ENCODE peak calls at places on chromosomes 3 and 15, in seven cellular contexts. One of them, this sample, is unnamed.

GRCh38 chr15:27028836-27029482 is 58.0 kb downstream of the GABRG3 start:
- DNase-seq in AG04449: no peak
- DNase-seq in left ventricle myocardium inferior: no peak
- DNase-seq in fibroblast of lung: no peak
- DNase-seq in osteocyte: no peak
- DNase-seq in neural crest cell: no peak
- DNase-seq in bronchial epithelial cell: no peak
- DNase-seq in this sample: no peak

GRCh38 chr3:86537171-86537570 is 453.8 kb downstream of the VGLL3 start:
- DNase-seq in osteocyte: no peak
- DNase-seq in bronchial epithelial cell: no peak
- DNase-seq in AG04449: no peak
- DNase-seq in left ventricle myocardium inferior: no peak
- DNase-seq in neural crest cell: no peak
- DNase-seq in fibroblast of lung: no peak
- DNase-seq in this sample: no peak

GRCh38 chr3:126053513-126053912 is 30.4 kb downstream of the SLC41A3 start:
- DNase-seq in AG04449: no peak
- DNase-seq in bronchial epithelial cell: peak
- DNase-seq in left ventricle myocardium inferior: no peak
- DNase-seq in fibroblast of lung: no peak
- DNase-seq in osteocyte: peak
- DNase-seq in neural crest cell: no peak
- DNase-seq in this sample: no peak

GRCh38 chr3:66610548-66610909 is 109.7 kb upstream of the LRIG1 start:
- DNase-seq in fibroblast of lung: no peak
- DNase-seq in osteocyte: no peak
- DNase-seq in neural crest cell: no peak
- DNase-seq in left ventricle myocardium inferior: no peak
- DNase-seq in bronchial epithelial cell: no peak
- DNase-seq in AG04449: no peak
- DNase-seq in this sample: no peak

GRCh38 chr15:66006986-66007385 is 137.7 kb downstream of the RAB11A start:
- DNase-seq in fibroblast of lung: no peak
- DNase-seq in neural crest cell: no peak
- DNase-seq in osteocyte: no peak
- DNase-seq in left ventricle myocardium inferior: no peak
- DNase-seq in bronchial epithelial cell: peak
- DNase-seq in AG04449: no peak
- DNase-seq in this sample: no peak

GRCh38 chr15:22265961-22266360 is 185.6 kb downstream of the OR4M2 start:
- DNase-seq in left ventricle myocardium inferior: no peak
- DNase-seq in AG04449: no peak
- DNase-seq in neural crest cell: no peak
- DNase-seq in fibroblast of lung: no peak
- DNase-seq in bronchial epithelial cell: no peak
- DNase-seq in osteocyte: no peak
- DNase-seq in this sample: no peak

GRCh38 chr15:67240235-67241131 is 14.0 kb downstream of the AAGAB start:
- DNase-seq in osteocyte: no peak
- DNase-seq in fibroblast of lung: no peak
- DNase-seq in left ventricle myocardium inferior: no peak
- DNase-seq in AG04449: no peak
- DNase-seq in bronchial epithelial cell: peak
- DNase-seq in neural crest cell: no peak
- DNase-seq in this sample: no peak

GRCh38 chr3:78026429-78026828 is 986.5 kb downstream of the ROBO2 start:
- DNase-seq in neural crest cell: no peak
- DNase-seq in fibroblast of lung: peak
- DNase-seq in osteocyte: no peak
- DNase-seq in bronchial epithelial cell: no peak
- DNase-seq in AG04449: no peak
- DNase-seq in left ventricle myocardium inferior: no peak
- DNase-seq in this sample: no peak

GRCh38 chr15:95019907-95020306 is 788.5 kb downstream of the MCTP2 start:
- DNase-seq in neural crest cell: no peak
- DNase-seq in AG04449: no peak
- DNase-seq in left ventricle myocardium inferior: no peak
- DNase-seq in bronchial epithelial cell: no peak
- DNase-seq in osteocyte: no peak
- DNase-seq in fibroblast of lung: no peak
- DNase-seq in this sample: no peak

GRCh38 chr15:100041380-100041779 is 300.4 kb downstream of the ADAMTS17 start:
- DNase-seq in fibroblast of lung: peak
- DNase-seq in bronchial epithelial cell: no peak
- DNase-seq in neural crest cell: no peak
- DNase-seq in left ventricle myocardium inferior: no peak
- DNase-seq in AG04449: no peak
- DNase-seq in osteocyte: no peak
- DNase-seq in this sample: no peak

GRCh38 chr3:71254251-71254650 is 329.3 kb downstream of the FOXP1 start:
- DNase-seq in osteocyte: no peak
- DNase-seq in AG04449: no peak
- DNase-seq in bronchial epithelial cell: no peak
- DNase-seq in neural crest cell: no peak
- DNase-seq in fibroblast of lung: no peak
- DNase-seq in left ventricle myocardium inferior: no peak
- DNase-seq in this sample: no peak

GRCh38 chr3:54965746-54966145 is 37.9 kb upstream of the LRTM1 start:
- DNase-seq in AG04449: no peak
- DNase-seq in neural crest cell: no peak
- DNase-seq in bronchial epithelial cell: no peak
- DNase-seq in fibroblast of lung: peak
- DNase-seq in left ventricle myocardium inferior: no peak
- DNase-seq in osteocyte: no peak
- DNase-seq in this sample: no peak

GRCh38 chr15:47485419-47485818 is 231.9 kb upstream of the SEMA6D start:
- DNase-seq in left ventricle myocardium inferior: no peak
- DNase-seq in osteocyte: no peak
- DNase-seq in neural crest cell: no peak
- DNase-seq in bronchial epithelial cell: no peak
- DNase-seq in AG04449: no peak
- DNase-seq in fibroblast of lung: peak
- DNase-seq in this sample: no peak

GRCh38 chr15:30859091-30859874 is 44.4 kb upstream of the FAN1 start:
- DNase-seq in AG04449: peak
- DNase-seq in left ventricle myocardium inferior: no peak
- DNase-seq in osteocyte: no peak
- DNase-seq in neural crest cell: peak
- DNase-seq in fibroblast of lung: peak
- DNase-seq in bronchial epithelial cell: peak
- DNase-seq in this sample: no peak

GRCh38 chr3:43503067-43503728 is 118.6 kb downstream of the ANO10 start:
- DNase-seq in AG04449: no peak
- DNase-seq in left ventricle myocardium inferior: no peak
- DNase-seq in bronchial epithelial cell: peak
- DNase-seq in osteocyte: no peak
- DNase-seq in fibroblast of lung: peak
- DNase-seq in neural crest cell: no peak
- DNase-seq in this sample: no peak

GRCh38 chr3:62604301-62604700 is 231.0 kb upstream of the FEZF2 start:
- DNase-seq in neural crest cell: no peak
- DNase-seq in fibroblast of lung: peak
- DNase-seq in osteocyte: no peak
- DNase-seq in bronchial epithelial cell: peak
- DNase-seq in AG04449: no peak
- DNase-seq in left ventricle myocardium inferior: no peak
- DNase-seq in this sample: peak

GRCh38 chr3:124832782-124833709 is 54.1 kb downstream of the ITGB5 start:
- DNase-seq in fibroblast of lung: peak
- DNase-seq in AG04449: peak
- DNase-seq in left ventricle myocardium inferior: no peak
- DNase-seq in bronchial epithelial cell: peak
- DNase-seq in neural crest cell: no peak
- DNase-seq in osteocyte: no peak
- DNase-seq in this sample: peak

GRCh38 chr15:70014860-70015490 is 82.7 kb downstream of the TLE3 start:
- DNase-seq in fibroblast of lung: no peak
- DNase-seq in AG04449: no peak
- DNase-seq in bronchial epithelial cell: no peak
- DNase-seq in osteocyte: no peak
- DNase-seq in left ventricle myocardium inferior: no peak
- DNase-seq in neural crest cell: no peak
- DNase-seq in this sample: no peak

GRCh38 chr3:114363554-114364202 is 69.8 kb downstream of the TIGIT start:
- DNase-seq in left ventricle myocardium inferior: no peak
- DNase-seq in fibroblast of lung: peak
- DNase-seq in osteocyte: no peak
- DNase-seq in bronchial epithelial cell: peak
- DNase-seq in AG04449: peak
- DNase-seq in neural crest cell: no peak
- DNase-seq in this sample: no peak

GRCh38 chr15:38721549-38721948 is 156.9 kb upstream of the RASGRP1 start:
- DNase-seq in fibroblast of lung: no peak
- DNase-seq in osteocyte: no peak
- DNase-seq in bronchial epithelial cell: no peak
- DNase-seq in left ventricle myocardium inferior: no peak
- DNase-seq in neural crest cell: no peak
- DNase-seq in AG04449: no peak
- DNase-seq in this sample: no peak

GRCh38 chr3:172519740-172520139 is 3.5 kb downstream of the TNFSF10 start:
- DNase-seq in fibroblast of lung: no peak
- DNase-seq in left ventricle myocardium inferior: no peak
- DNase-seq in neural crest cell: no peak
- DNase-seq in bronchial epithelial cell: no peak
- DNase-seq in osteocyte: no peak
- DNase-seq in AG04449: no peak
- DNase-seq in this sample: no peak

GRCh38 chr15:25208735-25209134 is 230.1 kb downstream of the UBE3A start:
- DNase-seq in bronchial epithelial cell: no peak
- DNase-seq in AG04449: no peak
- DNase-seq in neural crest cell: no peak
- DNase-seq in left ventricle myocardium inferior: no peak
- DNase-seq in osteocyte: no peak
- DNase-seq in fibroblast of lung: no peak
- DNase-seq in this sample: no peak

GRCh38 chr3:169914321-169914720 is 2.9 kb downstream of the SAMD7 start:
- DNase-seq in AG04449: no peak
- DNase-seq in left ventricle myocardium inferior: no peak
- DNase-seq in neural crest cell: no peak
- DNase-seq in osteocyte: peak
- DNase-seq in fibroblast of lung: peak
- DNase-seq in bronchial epithelial cell: peak
- DNase-seq in this sample: no peak

GRCh38 chr15:98647026-98647773 is 1.1 kb upstream of the IGF1R start:
- DNase-seq in AG04449: no peak
- DNase-seq in fibroblast of lung: peak
- DNase-seq in bronchial epithelial cell: peak
- DNase-seq in left ventricle myocardium inferior: peak
- DNase-seq in osteocyte: peak
- DNase-seq in neural crest cell: peak
- DNase-seq in this sample: no peak

GRCh38 chr15:34588046-34588674 is 4.7 kb upstream of the GOLGA8B start:
- DNase-seq in AG04449: peak
- DNase-seq in bronchial epithelial cell: peak
- DNase-seq in osteocyte: no peak
- DNase-seq in left ventricle myocardium inferior: no peak
- DNase-seq in fibroblast of lung: peak
- DNase-seq in neural crest cell: peak
- DNase-seq in this sample: peak

GRCh38 chr3:53773586-53774368 is 72.4 kb downstream of the CHDH start:
- DNase-seq in neural crest cell: no peak
- DNase-seq in left ventricle myocardium inferior: no peak
- DNase-seq in bronchial epithelial cell: peak
- DNase-seq in AG04449: peak
- DNase-seq in fibroblast of lung: peak
- DNase-seq in osteocyte: no peak
- DNase-seq in this sample: peak

GRCh38 chr3:101779047-101779807 is at the start of gene NXPE3:
- DNase-seq in fibroblast of lung: peak
- DNase-seq in AG04449: peak
- DNase-seq in left ventricle myocardium inferior: peak
- DNase-seq in osteocyte: peak
- DNase-seq in neural crest cell: peak
- DNase-seq in bronchial epithelial cell: peak
- DNase-seq in this sample: peak
- TF ChIP-seq CTCF in fibroblast of lung: no peak
- TF ChIP-seq CTCF in AG04449: no peak
- TF ChIP-seq CTCF in left ventricle myocardium inferior: no peak
- TF ChIP-seq CTCF in osteocyte: no peak
- TF ChIP-seq CTCF in neural crest cell: no peak
- TF ChIP-seq CTCF in bronchial epithelial cell: no peak
- TF ChIP-seq CTCF in this sample: no peak

GRCh38 chr3:14431556-14431927 is 29.1 kb downstream of the SLC6A6 start:
- DNase-seq in AG04449: no peak
- DNase-seq in fibroblast of lung: no peak
- DNase-seq in bronchial epithelial cell: no peak
- DNase-seq in osteocyte: no peak
- DNase-seq in left ventricle myocardium inferior: no peak
- DNase-seq in neural crest cell: no peak
- DNase-seq in this sample: no peak
- TF ChIP-seq CTCF in AG04449: no peak
- TF ChIP-seq CTCF in fibroblast of lung: no peak
- TF ChIP-seq CTCF in bronchial epithelial cell: no peak
- TF ChIP-seq CTCF in osteocyte: no peak
- TF ChIP-seq CTCF in left ventricle myocardium inferior: no peak
- TF ChIP-seq CTCF in neural crest cell: no peak
- TF ChIP-seq CTCF in this sample: no peak

GRCh38 chr3:39407773-39408492 is 1.4 kb downstream of the RPSA start:
- DNase-seq in bronchial epithelial cell: no peak
- DNase-seq in fibroblast of lung: peak
- DNase-seq in osteocyte: no peak
- DNase-seq in AG04449: no peak
- DNase-seq in left ventricle myocardium inferior: no peak
- DNase-seq in neural crest cell: no peak
- DNase-seq in this sample: no peak

GRCh38 chr3:39404943-39405686 is 1.4 kb upstream of the RPSA start:
- DNase-seq in bronchial epithelial cell: no peak
- DNase-seq in left ventricle myocardium inferior: no peak
- DNase-seq in fibroblast of lung: no peak
- DNase-seq in AG04449: no peak
- DNase-seq in neural crest cell: no peak
- DNase-seq in osteocyte: no peak
- DNase-seq in this sample: no peak

GRCh38 chr3:39407259-39407629 is 724 bp downstream of the RPSA start:
- DNase-seq in neural crest cell: no peak
- DNase-seq in AG04449: no peak
- DNase-seq in osteocyte: no peak
- DNase-seq in fibroblast of lung: peak
- DNase-seq in bronchial epithelial cell: no peak
- DNase-seq in left ventricle myocardium inferior: no peak
- DNase-seq in this sample: no peak

GRCh38 chr3:39405687-39406367 is 693 bp upstream of the RPSA start:
- DNase-seq in neural crest cell: no peak
- DNase-seq in fibroblast of lung: no peak
- DNase-seq in left ventricle myocardium inferior: no peak
- DNase-seq in AG04449: no peak
- DNase-seq in osteocyte: no peak
- DNase-seq in bronchial epithelial cell: no peak
- DNase-seq in this sample: no peak

GRCh38 chr3:39406368-39407258 is at the start of gene RPSA:
- DNase-seq in fibroblast of lung: peak
- DNase-seq in neural crest cell: peak
- DNase-seq in AG04449: peak
- DNase-seq in bronchial epithelial cell: peak
- DNase-seq in osteocyte: peak
- DNase-seq in left ventricle myocardium inferior: peak
- DNase-seq in this sample: peak
- TF ChIP-seq CTCF in fibroblast of lung: peak
- TF ChIP-seq CTCF in neural crest cell: peak
- TF ChIP-seq CTCF in AG04449: peak
- TF ChIP-seq CTCF in bronchial epithelial cell: peak
- TF ChIP-seq CTCF in osteocyte: peak
- TF ChIP-seq CTCF in left ventricle myocardium inferior: peak
- TF ChIP-seq CTCF in this sample: peak

GRCh38 chr3:102466001-102466400 is 31.2 kb downstream of the ZPLD1 start:
- DNase-seq in osteocyte: no peak
- DNase-seq in left ventricle myocardium inferior: no peak
- DNase-seq in AG04449: no peak
- DNase-seq in neural crest cell: no peak
- DNase-seq in fibroblast of lung: no peak
- DNase-seq in bronchial epithelial cell: no peak
- DNase-seq in this sample: no peak
- TF ChIP-seq CTCF in osteocyte: no peak
- TF ChIP-seq CTCF in left ventricle myocardium inferior: no peak
- TF ChIP-seq CTCF in AG04449: no peak
- TF ChIP-seq CTCF in neural crest cell: no peak
- TF ChIP-seq CTCF in fibroblast of lung: peak
- TF ChIP-seq CTCF in bronchial epithelial cell: no peak
- TF ChIP-seq CTCF in this sample: no peak

This sample was measured in AG09319.